ENCODE peak calls at places on chromosomes 13 and 19, in six cellular contexts. V is stimulated activated CD8-positive, alpha-beta memory T cell treated with anti-CD3 and anti-CD28 coated beads, Interleukin-15, amount 100 ng/mL, for 24 hours; X is cortex of kidney; T is tibial nerve; L is AG08396; F is psoas muscle. U is an unnamed sample.

GRCh38 chr13:33352520-33352919 is 67.0 kb upstream of the STARD13 start:
- DNase-seq in F (peak), V (no peak), L (no peak), T (no peak), X (no peak), U (no peak)

GRCh38 chr13:51244637-51245405 is 22.6 kb downstream of the FAM124A start:
- DNase-seq in L (no peak), V (no peak), T (no peak), X (no peak), F (no peak), U (no peak)

GRCh38 chr13:76696370-76696769 is 189.8 kb downstream of the KCTD12 start:
- DNase-seq in F (no peak), V (no peak), X (no peak), L (peak), T (no peak), U (no peak)

GRCh38 chr13:110938662-110939421 is 24.0 kb upstream of the ANKRD10 start:
- DNase-seq in X (no peak), L (no peak), T (no peak), F (no peak), V (no peak), U (no peak)

GRCh38 chr19:49829721-49830120 is 11.6 kb downstream of the MED25 start:
- DNase-seq in L (no peak), V (no peak), F (no peak), T (no peak), X (no peak), U (no peak)

GRCh38 chr13:42812311-42812710 is 30.9 kb downstream of the FAM216B start:
- DNase-seq in X (no peak), L (no peak), V (no peak), T (no peak), F (no peak), U (no peak)

GRCh38 chr13:47250141-47250540 is 353.3 kb upstream of the HTR2A start:
- DNase-seq in V (no peak), F (no peak), T (no peak), X (no peak), L (no peak), U (no peak)

GRCh38 chr19:23957660-23958281 is 43.1 kb downstream of the ZNF726 start:
- DNase-seq in F (no peak), L (peak), V (no peak), X (no peak), T (no peak), U (no peak)

GRCh38 chr19:1189419-1189818 is 15.4 kb upstream of the SBNO2 start:
- DNase-seq in V (no peak), X (no peak), L (no peak), T (no peak), F (no peak), U (no peak)

GRCh38 chr19:3065675-3066357 is 3.5 kb upstream of the TLE5 start:
- DNase-seq in V (no peak), T (no peak), L (no peak), F (no peak), X (no peak), U (no peak)

GRCh38 chr19:45142728-45143115 is 18.1 kb downstream of the NKPD1 start:
- DNase-seq in V (no peak), T (no peak), L (no peak), X (no peak), F (no peak), U (no peak)

GRCh38 chr19:43337737-43338136 is 15.7 kb upstream of the CD177 start:
- DNase-seq in X (no peak), T (no peak), F (no peak), L (no peak), V (no peak), U (no peak)

GRCh38 chr13:91647361-91647970 is 249.0 kb downstream of the GPC5 start:
- DNase-seq in F (no peak), V (no peak), L (peak), X (no peak), T (no peak), U (no peak)

GRCh38 chr19:1945899-1946298 is 4.9 kb downstream of the CSNK1G2 start:
- DNase-seq in V (no peak), L (peak), F (no peak), X (no peak), T (no peak), U (no peak)

GRCh38 chr13:94967183-94968039 is 255.1 kb upstream of the SOX21 start:
- DNase-seq in F (no peak), T (no peak), L (peak), X (no peak), V (no peak), U (no peak)

GRCh38 chr19:57812201-57812600 is 2.5 kb downstream of the ZNF552 start:
- DNase-seq in F (no peak), L (no peak), V (no peak), T (no peak), X (no peak), U (no peak)

GRCh38 chr19:2976609-2977000 is 759 bp upstream of the TLE6 start:
- DNase-seq in T (no peak), L (peak), V (no peak), X (no peak), F (no peak), U (no peak)

GRCh38 chr13:111156421-111156820 is 41.3 kb downstream of the ARHGEF7 start:
- DNase-seq in V (no peak), F (no peak), L (peak), T (no peak), X (no peak), U (no peak)

GRCh38 chr19:17289489-17289888 is 7.8 kb downstream of the ANKLE1 start:
- DNase-seq in V (no peak), L (peak), T (no peak), X (no peak), F (peak), U (peak)

GRCh38 chr19:46861691-46862503 is 1.1 kb downstream of the ARHGAP35 start:
- DNase-seq in V (no peak), L (no peak), F (peak), T (no peak), X (no peak), U (no peak)

GRCh38 chr19:45768644-45769053 is 403 bp downstream of the SIX5 start:
- DNase-seq in X (no peak), V (no peak), T (no peak), F (peak), L (peak), U (no peak)

GRCh38 chr13:81738364-81738763 is 1397.4 kb upstream of the SPRY2 start:
- DNase-seq in V (no peak), L (no peak), F (no peak), X (no peak), T (no peak), U (no peak)

GRCh38 chr19:18939922-18940775 is 868 bp downstream of the HOMER3 start:
- DNase-seq in T (no peak), X (no peak), V (no peak), L (peak), F (peak), U (no peak)

GRCh38 chr13:32210081-32210480 is 105.1 kb downstream of the ZAR1L start:
- DNase-seq in V (no peak), F (no peak), L (no peak), X (no peak), T (no peak), U (no peak)

GRCh38 chr13:106418556-106418955 is 116.9 kb downstream of the EFNB2 start:
- DNase-seq in V (no peak), X (no peak), T (no peak), F (no peak), L (peak), U (no peak)

GRCh38 chr19:12777217-12778019 is 2.1 kb upstream of the HOOK2 start:
- DNase-seq in L (peak), V (peak), T (no peak), X (no peak), F (peak), U (no peak)

GRCh38 chr19:28619842-28620429 is 593.0 kb downstream of the UQCRFS1 start:
- DNase-seq in T (no peak), X (no peak), F (no peak), V (no peak), L (no peak), U (peak)

GRCh38 chr19:43755256-43755801 is 567 bp upstream of the SMG9 start:
- DNase-seq in X (no peak), F (peak), L (peak), V (peak), T (peak), U (no peak)

GRCh38 chr19:5628919-5629481 is 6.1 kb downstream of the SAFB start:
- DNase-seq in V (no peak), F (no peak), X (no peak), L (no peak), T (no peak), U (no peak)

GRCh38 chr19:15418112-15418587 is 638 bp downstream of the AKAP8L start:
- DNase-seq in V (no peak), L (peak), F (no peak), X (no peak), T (no peak), U (no peak)

GRCh38 chr13:50645092-50645491 is 198.4 kb downstream of the DLEU7 start:
- DNase-seq in T (no peak), V (no peak), F (no peak), X (no peak), L (no peak), U (no peak)

GRCh38 chr13:110168999-110169933 is 137.7 kb downstream of the COL4A1 start:
- DNase-seq in V (no peak), X (no peak), L (no peak), F (no peak), T (no peak), U (no peak)